ENCODE peak calls at places on chromosomes 4 and X, in four cellular contexts. One of them, this sample, is unnamed.

GRCh38 chr4:124890522-124890921 is 178.0 kb upstream of the ANKRD50 start:
- DNase-seq in endothelial cell of umbilical vein: no peak
- DNase-seq in fibroblast of lung: peak; percentile 26
- DNase-seq in stimulated activated CD4-positive, alpha-beta T cell treated with anti-CD3 and anti-CD28 coated beads, Interleukin-1b, Interleukin-23, amount 100 ng/mL, for 4 hours: no peak
- DNase-seq in this sample: no peak

GRCh38 chrX:11187001-11187400 is 75.9 kb downstream of the HCCS start:
- DNase-seq in endothelial cell of umbilical vein: no peak
- DNase-seq in stimulated activated CD4-positive, alpha-beta T cell treated with anti-CD3 and anti-CD28 coated beads, Interleukin-1b, Interleukin-23, amount 100 ng/mL, for 4 hours: no peak
- DNase-seq in fibroblast of lung: no peak
- DNase-seq in this sample: no peak

GRCh38 chr4:53490965-53491622 is 100.2 kb downstream of the LNX1 start:
- DNase-seq in endothelial cell of umbilical vein: peak; percentile 85
- DNase-seq in fibroblast of lung: peak; percentile 84
- DNase-seq in stimulated activated CD4-positive, alpha-beta T cell treated with anti-CD3 and anti-CD28 coated beads, Interleukin-1b, Interleukin-23, amount 100 ng/mL, for 4 hours: no peak
- DNase-seq in this sample: peak; percentile 60

GRCh38 chr4:53545942-53546581 is 45.2 kb downstream of the LNX1 start:
- DNase-seq in fibroblast of lung: no peak
- DNase-seq in endothelial cell of umbilical vein: no peak
- DNase-seq in stimulated activated CD4-positive, alpha-beta T cell treated with anti-CD3 and anti-CD28 coated beads, Interleukin-1b, Interleukin-23, amount 100 ng/mL, for 4 hours: no peak
- DNase-seq in this sample: no peak

GRCh38 chr4:141329174-141329569 is 108.5 kb downstream of the ZNF330 start:
- DNase-seq in stimulated activated CD4-positive, alpha-beta T cell treated with anti-CD3 and anti-CD28 coated beads, Interleukin-1b, Interleukin-23, amount 100 ng/mL, for 4 hours: no peak
- DNase-seq in endothelial cell of umbilical vein: no peak
- DNase-seq in fibroblast of lung: peak; percentile 42
- DNase-seq in this sample: peak; percentile 39

GRCh38 chr4:115249808-115250207 is 136.4 kb upstream of the NDST4 start:
- DNase-seq in endothelial cell of umbilical vein: no peak
- DNase-seq in fibroblast of lung: peak; percentile 34
- DNase-seq in stimulated activated CD4-positive, alpha-beta T cell treated with anti-CD3 and anti-CD28 coated beads, Interleukin-1b, Interleukin-23, amount 100 ng/mL, for 4 hours: no peak
- DNase-seq in this sample: no peak

GRCh38 chr4:119041951-119042560 is 93.6 kb upstream of the MYOZ2 start:
- DNase-seq in endothelial cell of umbilical vein: peak; percentile 86
- DNase-seq in stimulated activated CD4-positive, alpha-beta T cell treated with anti-CD3 and anti-CD28 coated beads, Interleukin-1b, Interleukin-23, amount 100 ng/mL, for 4 hours: peak; percentile 44
- DNase-seq in fibroblast of lung: peak; percentile 66
- DNase-seq in this sample: peak; percentile 91

GRCh38 chr4:77877771-77878170 is 15.1 kb downstream of the MRPL1 start:
- DNase-seq in fibroblast of lung: no peak
- DNase-seq in endothelial cell of umbilical vein: no peak
- DNase-seq in stimulated activated CD4-positive, alpha-beta T cell treated with anti-CD3 and anti-CD28 coated beads, Interleukin-1b, Interleukin-23, amount 100 ng/mL, for 4 hours: no peak
- DNase-seq in this sample: no peak

GRCh38 chrX:150849486-150849885 is 49.0 kb downstream of the CD99L2 start:
- DNase-seq in endothelial cell of umbilical vein: no peak
- DNase-seq in fibroblast of lung: no peak
- DNase-seq in stimulated activated CD4-positive, alpha-beta T cell treated with anti-CD3 and anti-CD28 coated beads, Interleukin-1b, Interleukin-23, amount 100 ng/mL, for 4 hours: no peak
- DNase-seq in this sample: no peak

GRCh38 chr4:6674500-6675149 is 19.1 kb upstream of the S100P start:
- DNase-seq in stimulated activated CD4-positive, alpha-beta T cell treated with anti-CD3 and anti-CD28 coated beads, Interleukin-1b, Interleukin-23, amount 100 ng/mL, for 4 hours: peak; percentile 55
- DNase-seq in fibroblast of lung: peak; percentile 34
- DNase-seq in endothelial cell of umbilical vein: peak; percentile 48
- DNase-seq in this sample: peak; percentile 81

GRCh38 chr4:109723110-109723509 is 6.8 kb downstream of the PLA2G12A start:
- DNase-seq in fibroblast of lung: no peak
- DNase-seq in endothelial cell of umbilical vein: no peak
- DNase-seq in stimulated activated CD4-positive, alpha-beta T cell treated with anti-CD3 and anti-CD28 coated beads, Interleukin-1b, Interleukin-23, amount 100 ng/mL, for 4 hours: no peak
- DNase-seq in this sample: no peak

GRCh38 chr4:54687887-54688841 is 30.4 kb downstream of the KIT start:
- DNase-seq in endothelial cell of umbilical vein: no peak
- DNase-seq in stimulated activated CD4-positive, alpha-beta T cell treated with anti-CD3 and anti-CD28 coated beads, Interleukin-1b, Interleukin-23, amount 100 ng/mL, for 4 hours: no peak
- DNase-seq in fibroblast of lung: peak; percentile 25
- DNase-seq in this sample: no peak

GRCh38 chr4:168825975-168826374 is 184.1 kb downstream of the CBR4 start:
- DNase-seq in stimulated activated CD4-positive, alpha-beta T cell treated with anti-CD3 and anti-CD28 coated beads, Interleukin-1b, Interleukin-23, amount 100 ng/mL, for 4 hours: no peak
- DNase-seq in endothelial cell of umbilical vein: no peak
- DNase-seq in fibroblast of lung: peak; percentile 67
- DNase-seq in this sample: no peak

GRCh38 chrX:153775293-153775595 is 5.6 kb upstream of the SRPK3 start:
- DNase-seq in fibroblast of lung: no peak
- DNase-seq in stimulated activated CD4-positive, alpha-beta T cell treated with anti-CD3 and anti-CD28 coated beads, Interleukin-1b, Interleukin-23, amount 100 ng/mL, for 4 hours: no peak
- DNase-seq in endothelial cell of umbilical vein: no peak
- DNase-seq in this sample: no peak

GRCh38 chrX:154813801-154814200 is 8.5 kb upstream of the MPP1 start:
- DNase-seq in fibroblast of lung: no peak
- DNase-seq in endothelial cell of umbilical vein: no peak
- DNase-seq in stimulated activated CD4-positive, alpha-beta T cell treated with anti-CD3 and anti-CD28 coated beads, Interleukin-1b, Interleukin-23, amount 100 ng/mL, for 4 hours: no peak
- DNase-seq in this sample: no peak

GRCh38 chr4:1090465-1091440 is 22.6 kb downstream of the RNF212 start:
- DNase-seq in stimulated activated CD4-positive, alpha-beta T cell treated with anti-CD3 and anti-CD28 coated beads, Interleukin-1b, Interleukin-23, amount 100 ng/mL, for 4 hours: no peak
- DNase-seq in fibroblast of lung: no peak
- DNase-seq in endothelial cell of umbilical vein: no peak
- DNase-seq in this sample: no peak

GRCh38 chr4:61619528-61619927 is 419.4 kb downstream of the ADGRL3 start:
- DNase-seq in endothelial cell of umbilical vein: no peak
- DNase-seq in fibroblast of lung: no peak
- DNase-seq in stimulated activated CD4-positive, alpha-beta T cell treated with anti-CD3 and anti-CD28 coated beads, Interleukin-1b, Interleukin-23, amount 100 ng/mL, for 4 hours: no peak
- DNase-seq in this sample: peak; percentile 25

GRCh38 chrX:71612256-71612655 is 6.1 kb downstream of the CXCR3 start:
- DNase-seq in stimulated activated CD4-positive, alpha-beta T cell treated with anti-CD3 and anti-CD28 coated beads, Interleukin-1b, Interleukin-23, amount 100 ng/mL, for 4 hours: no peak
- DNase-seq in fibroblast of lung: no peak
- DNase-seq in endothelial cell of umbilical vein: peak; percentile 85
- DNase-seq in this sample: no peak

GRCh38 chr4:187268940-187269339 is 545.3 kb upstream of the FAT1 start:
- DNase-seq in stimulated activated CD4-positive, alpha-beta T cell treated with anti-CD3 and anti-CD28 coated beads, Interleukin-1b, Interleukin-23, amount 100 ng/mL, for 4 hours: no peak
- DNase-seq in endothelial cell of umbilical vein: no peak
- DNase-seq in fibroblast of lung: peak; percentile 12
- DNase-seq in this sample: no peak

GRCh38 chr4:6703786-6704185 is 5.9 kb downstream of the MRFAP1L1 start:
- DNase-seq in endothelial cell of umbilical vein: peak; percentile 27
- DNase-seq in fibroblast of lung: no peak
- DNase-seq in stimulated activated CD4-positive, alpha-beta T cell treated with anti-CD3 and anti-CD28 coated beads, Interleukin-1b, Interleukin-23, amount 100 ng/mL, for 4 hours: no peak
- DNase-seq in this sample: no peak

GRCh38 chrX:3271485-3272186 is 74.8 kb downstream of the MXRA5 start:
- DNase-seq in stimulated activated CD4-positive, alpha-beta T cell treated with anti-CD3 and anti-CD28 coated beads, Interleukin-1b, Interleukin-23, amount 100 ng/mL, for 4 hours: no peak
- DNase-seq in fibroblast of lung: peak; percentile 96
- DNase-seq in endothelial cell of umbilical vein: peak; percentile 74
- DNase-seq in this sample: no peak

GRCh38 chr4:173243917-173244658 is 75.5 kb downstream of the GALNT7 start:
- DNase-seq in endothelial cell of umbilical vein: no peak
- DNase-seq in fibroblast of lung: no peak
- DNase-seq in stimulated activated CD4-positive, alpha-beta T cell treated with anti-CD3 and anti-CD28 coated beads, Interleukin-1b, Interleukin-23, amount 100 ng/mL, for 4 hours: no peak
- DNase-seq in this sample: no peak